ENCODE peak calls at places on chromosomes 13 and 19, in six cellular contexts. U is CD8-positive, alpha-beta T cell; V is DND-41; Z is adipocyte; J is activated naive CD8-positive, alpha-beta T cell treated with anti-CD3 and anti-CD28 coated beads for 36 hours; E is H54. Q is an unnamed sample.

GRCh38 chr19:47776568-47776967 is 1.9 kb upstream of the SELENOW start:
- DNase-seq in E (no peak), U (no peak), V (no peak), Z (no peak), J (no peak), Q (peak; percentile 82)

GRCh38 chr13:106100261-106100919 is 435.1 kb downstream of the EFNB2 start:
- DNase-seq in J (no peak), U (no peak), E (no peak), V (peak; percentile 26), Z (no peak), Q (peak; percentile 97)

GRCh38 chr13:50386527-50387123 is 371.4 kb downstream of the KCNRG start:
- DNase-seq in E (no peak), J (no peak), U (no peak), Z (peak; percentile 84), V (no peak), Q (peak; percentile 22)

GRCh38 chr19:15428956-15429824 is 10.4 kb upstream of the AKAP8L start:
- DNase-seq in Z (no peak), V (no peak), J (no peak), E (no peak), U (no peak), Q (no peak)

GRCh38 chr19:13103961-13104847 is 1.5 kb upstream of the LYL1 start:
- DNase-seq in Z (peak; percentile 33), V (peak; percentile 53), E (no peak), U (no peak), J (peak; percentile 75), Q (peak; percentile 33)

GRCh38 chr13:49536144-49536873 is 40.6 kb downstream of the PHF11 start:
- DNase-seq in J (no peak), V (no peak), U (no peak), Z (no peak), E (no peak), Q (no peak)

GRCh38 chr13:113800576-113800926 is 41.5 kb downstream of the TMEM255B start:
- DNase-seq in J (no peak), E (no peak), V (no peak), Z (no peak), U (no peak), Q (no peak)

GRCh38 chr19:1259873-1260748 is 9.0 kb upstream of the CIRBP start:
- DNase-seq in E (no peak), V (no peak), J (peak; percentile 69), U (no peak), Z (no peak), Q (peak; percentile 67)

GRCh38 chr19:6466526-6467248 is 2.6 kb downstream of the CRB3 start:
- DNase-seq in Z (no peak), U (no peak), V (no peak), J (no peak), E (no peak), Q (no peak)

GRCh38 chr13:49082653-49083536 is 107.2 kb downstream of the FNDC3A start:
- DNase-seq in J (no peak), U (no peak), E (no peak), V (no peak), Z (peak; percentile 72), Q (peak; percentile 78)

GRCh38 chr13:109672545-109672944 is 113.8 kb downstream of the IRS2 start:
- DNase-seq in V (no peak), Z (peak; percentile 51), E (no peak), J (no peak), U (no peak), Q (no peak)

GRCh38 chr13:48322294-48322693 is 18.7 kb downstream of the RB1 start:
- DNase-seq in V (no peak), Z (no peak), J (no peak), U (no peak), E (no peak), Q (no peak)

GRCh38 chr13:49464621-49465325 is 20.7 kb downstream of the SETDB2 start:
- DNase-seq in E (no peak), U (no peak), V (no peak), J (no peak), Z (peak; percentile 66), Q (no peak)

GRCh38 chr19:42092350-42092749 is 16.4 kb downstream of the ZNF574 start:
- DNase-seq in V (peak; percentile 66), Z (no peak), J (peak; percentile 44), U (no peak), E (peak; percentile 68), Q (peak; percentile 40)

GRCh38 chr19:40523322-40524047 is 53.2 kb upstream of the SHKBP1 start:
- DNase-seq in V (peak; percentile 56), J (peak; percentile 57), Z (peak; percentile 59), E (peak; percentile 97), U (no peak), Q (peak; percentile 89)

GRCh38 chr13:39451301-39451700 is 151.7 kb downstream of the LHFPL6 start:
- DNase-seq in V (no peak), Z (peak; percentile 17), U (no peak), J (no peak), E (no peak), Q (no peak)

GRCh38 chr13:51303063-51303552 is 36.4 kb upstream of the SERPINE3 start:
- DNase-seq in Z (no peak), U (no peak), V (no peak), E (no peak), J (no peak), Q (no peak)

GRCh38 chr13:113792821-113793717 is 34.0 kb downstream of the TMEM255B start:
- DNase-seq in E (no peak), J (no peak), Z (no peak), U (no peak), V (no peak), Q (no peak)

GRCh38 chr13:109123971-109124370 is 494.6 kb downstream of the MYO16 start:
- DNase-seq in V (no peak), Z (no peak), J (no peak), U (no peak), E (no peak), Q (peak; percentile 80)

GRCh38 chr13:113759525-113760137 is 605 bp downstream of the TMEM255B start:
- DNase-seq in U (no peak), Z (peak; percentile 58), J (no peak), E (peak; percentile 65), V (no peak), Q (peak; percentile 18)

GRCh38 chr13:99086869-99087129 is 108.9 kb upstream of the DOCK9 start:
- DNase-seq in J (peak; percentile 53), E (peak; percentile 72), Z (no peak), U (peak; percentile 18), V (peak; percentile 51), Q (peak; percentile 41)

GRCh38 chr13:37602743-37603381 is 4.3 kb upstream of the POSTN start:
- DNase-seq in J (no peak), Z (peak; percentile 75), E (no peak), U (no peak), V (no peak), Q (no peak)

GRCh38 chr19:1862424-1863307 is 713 bp downstream of the KLF16 start:
- DNase-seq in J (peak; percentile 76), U (no peak), E (peak; percentile 77), Z (peak; percentile 69), V (peak; percentile 62), Q (peak; percentile 65)

GRCh38 chr13:28716511-28716910 is 2.3 kb downstream of the SLC46A3 start:
- DNase-seq in V (no peak), U (no peak), Z (peak; percentile 33), E (peak; percentile 12), J (no peak), Q (peak; percentile 97)

GRCh38 chr13:113519556-113519955 is 29.0 kb upstream of the DCUN1D2 start:
- DNase-seq in Z (no peak), J (no peak), U (no peak), E (no peak), V (no peak), Q (no peak)

GRCh38 chr13:36531746-36532486 is 99.6 kb downstream of the CCNA1 start:
- DNase-seq in V (no peak), Z (peak; percentile 27), U (no peak), J (no peak), E (no peak), Q (no peak)

GRCh38 chr19:3551808-3552095 is 5.6 kb downstream of the MFSD12 start:
- DNase-seq in U (no peak), J (no peak), V (no peak), Z (no peak), E (no peak), Q (no peak)

Q was measured in mesendoderm.